ENCODE peak calls at places on chromosomes 1 and 21, in four cellular contexts. G is activated CD4-positive, CD25-positive, alpha-beta regulatory T cell treated with anti-CD3 and anti-CD28 coated beads, Interleukin-2, amount 50 U/mL, for 16 hours; D is HEK293T; I is pancreas. Q is an unnamed sample.

GRCh38 chr1:31019401-31019800 is 46.1 kb downstream of the PUM1 start:
- DNase-seq in G (no peak), D (no peak), I (no peak), Q (no peak)

GRCh38 chr1:1917304-1917976 is 1.6 kb downstream of the TMEM52 start:
- DNase-seq in G (no peak), D (no peak), I (peak; percentile 52), Q (no peak)

GRCh38 chr1:65483993-65484754 is 63.7 kb downstream of the LEPR start:
- DNase-seq in G (no peak), D (no peak), I (peak; percentile 18), Q (no peak)

GRCh38 chr1:115829947-115830346 is 11.0 kb downstream of the NHLH2 start:
- DNase-seq in G (no peak), D (no peak), I (no peak), Q (no peak)

GRCh38 chr1:220301630-220302029 is 29.4 kb upstream of the RAB3GAP2 start:
- DNase-seq in G (no peak), D (no peak), I (no peak), Q (no peak)

GRCh38 chr1:16913866-16914662 is 7.7 kb upstream of the CROCC start:
- DNase-seq in G (peak; percentile 85), D (peak; percentile 97), I (peak; percentile 90), Q (peak; percentile 99)

GRCh38 chr1:214380986-214381695 is 100.2 kb downstream of the SMYD2 start:
- DNase-seq in G (no peak), D (no peak), I (no peak), Q (no peak)

GRCh38 chr1:183903101-183903500 is 98.2 kb downstream of the RGL1 start:
- DNase-seq in G (no peak), D (no peak), I (no peak), Q (no peak)

GRCh38 chr1:2582401-2582800 is 4.2 kb upstream of the PRXL2B start:
- DNase-seq in G (no peak), D (no peak), I (no peak), Q (no peak)

GRCh38 chr1:56133517-56134472 is 445.6 kb downstream of the PLPP3 start:
- DNase-seq in G (no peak), D (no peak), I (no peak), Q (no peak)

GRCh38 chr1:18200918-18201317 is 93.3 kb downstream of the IGSF21 start:
- DNase-seq in G (no peak), D (no peak), I (no peak), Q (no peak)

GRCh38 chr1:28867850-28868249 is 46.5 kb upstream of the EPB41 start:
- DNase-seq in G (no peak), D (no peak), I (no peak), Q (no peak)

GRCh38 chr1:21534674-21535378 is 25.6 kb downstream of the ALPL start:
- DNase-seq in G (no peak), D (peak; percentile 71), I (no peak), Q (peak; percentile 44)

GRCh38 chr1:51760872-51761271 is 117.7 kb downstream of the NRDC start:
- DNase-seq in G (no peak), D (no peak), I (no peak), Q (no peak)

GRCh38 chr1:184866991-184867788 is 107.1 kb downstream of the NIBAN1 start:
- DNase-seq in G (peak; percentile 30), D (no peak), I (no peak), Q (no peak)

GRCh38 chr1:216705686-216706085 is 17.5 kb downstream of the ESRRG start:
- DNase-seq in G (no peak), D (no peak), I (no peak), Q (peak; percentile 4)

GRCh38 chr21:41251961-41252642 is 64.5 kb upstream of the FAM3B start:
- DNase-seq in G (no peak), D (no peak), I (no peak), Q (no peak)

GRCh38 chr1:152906023-152906565 is 2.3 kb upstream of the IVL start:
- DNase-seq in G (no peak), D (no peak), I (no peak), Q (no peak)

GRCh38 chr1:117754061-117754969 is 148.5 kb downstream of the TENT5C start:
- DNase-seq in G (peak; percentile 17), D (peak; percentile 78), I (peak; percentile 80), Q (peak; percentile 63)

GRCh38 chr1:113657556-113658063 is 101.7 kb downstream of the PHTF1 start:
- DNase-seq in G (no peak), D (no peak), I (no peak), Q (no peak)

GRCh38 chr21:43467785-43468184 is 40.9 kb upstream of the SIK1 start:
- DNase-seq in G (no peak), D (no peak), I (no peak), Q (no peak)

GRCh38 chr1:156081174-156082110 is 823 bp downstream of the MEX3A start:
- DNase-seq in G (no peak), D (no peak), I (no peak), Q (peak; percentile 38)

GRCh38 chr1:164641353-164641730 is 82.4 kb downstream of the PBX1 start:
- DNase-seq in G (no peak), D (no peak), I (no peak), Q (no peak)

GRCh38 chr1:8238141-8239038 is 79.5 kb upstream of the SLC45A1 start:
- DNase-seq in G (no peak), D (no peak), I (no peak), Q (no peak)

GRCh38 chr1:58950897-58951296 is 167.1 kb upstream of the JUN start:
- DNase-seq in G (no peak), D (no peak), I (no peak), Q (no peak)

GRCh38 chr1:5990913-5991783 is 1.1 kb downstream of the NPHP4 start:
- DNase-seq in G (no peak), D (peak; percentile 58), I (peak; percentile 45), Q (no peak)

GRCh38 chr1:16607433-16607851 is 5.9 kb downstream of the NBPF1 start:
- DNase-seq in G (no peak), D (no peak), I (peak; percentile 25), Q (no peak)

GRCh38 chr1:173208146-173208545 is 1.0 kb upstream of the TNFSF4 start:
- DNase-seq in G (no peak), D (no peak), I (no peak), Q (no peak)